ENCODE peak calls at places on chromosomes 11 and 22, in eight cellular contexts. One of them, this sample, is unnamed.
A peak's percentile ranks its signal among the peaks of the same experiment; 100 is the strongest.

GRCh38 chr22:46376908-46377565 is 41.5 kb downstream of the TRMU start:
- DNase-seq in coronary artery: no peak
- DNase-seq in foreskin fibroblast: no peak
- DNase-seq in fibroblast of villous mesenchyme: no peak
- DNase-seq in nephron progenitor cell: no peak
- DNase-seq in right lobe of liver: peak; percentile 77
- DNase-seq in stomach: no peak
- DNase-seq in CD4-positive, alpha-beta T cell: no peak
- DNase-seq in this sample: no peak

GRCh38 chr11:73012121-73012863 is 129.8 kb downstream of the FCHSD2 start:
- DNase-seq in nephron progenitor cell: no peak
- DNase-seq in coronary artery: no peak
- DNase-seq in CD4-positive, alpha-beta T cell: no peak
- DNase-seq in stomach: no peak
- DNase-seq in right lobe of liver: no peak
- DNase-seq in foreskin fibroblast: peak; percentile 43
- DNase-seq in fibroblast of villous mesenchyme: no peak
- DNase-seq in this sample: no peak

GRCh38 chr22:24063986-24064385 is 52.9 kb downstream of the CABIN1 start:
- DNase-seq in CD4-positive, alpha-beta T cell: no peak
- DNase-seq in stomach: no peak
- DNase-seq in right lobe of liver: peak; percentile 23
- DNase-seq in nephron progenitor cell: no peak
- DNase-seq in foreskin fibroblast: no peak
- DNase-seq in fibroblast of villous mesenchyme: no peak
- DNase-seq in coronary artery: peak; percentile 26
- DNase-seq in this sample: no peak

GRCh38 chr22:20105456-20106204 is 10.3 kb upstream of the RANBP1 start:
- DNase-seq in foreskin fibroblast: no peak
- DNase-seq in nephron progenitor cell: no peak
- DNase-seq in coronary artery: no peak
- DNase-seq in right lobe of liver: no peak
- DNase-seq in fibroblast of villous mesenchyme: no peak
- DNase-seq in stomach: no peak
- DNase-seq in CD4-positive, alpha-beta T cell: no peak
- DNase-seq in this sample: no peak

GRCh38 chr11:117378966-117379865 is 51.6 kb downstream of the CEP164 start:
- DNase-seq in foreskin fibroblast: no peak
- DNase-seq in stomach: no peak
- DNase-seq in coronary artery: no peak
- DNase-seq in nephron progenitor cell: no peak
- DNase-seq in CD4-positive, alpha-beta T cell: no peak
- DNase-seq in right lobe of liver: no peak
- DNase-seq in fibroblast of villous mesenchyme: no peak
- DNase-seq in this sample: no peak

GRCh38 chr11:101127348-101127698 is 2.3 kb downstream of the PGR start:
- DNase-seq in fibroblast of villous mesenchyme: peak; percentile 17
- DNase-seq in coronary artery: peak; percentile 73
- DNase-seq in right lobe of liver: peak; percentile 41
- DNase-seq in foreskin fibroblast: peak; percentile 4
- DNase-seq in CD4-positive, alpha-beta T cell: no peak
- DNase-seq in nephron progenitor cell: peak; percentile 58
- DNase-seq in stomach: no peak
- DNase-seq in this sample: no peak

GRCh38 chr11:70828498-70829159 is 423.7 kb downstream of the SHANK2 start:
- DNase-seq in coronary artery: no peak
- DNase-seq in stomach: no peak
- DNase-seq in CD4-positive, alpha-beta T cell: no peak
- DNase-seq in fibroblast of villous mesenchyme: no peak
- DNase-seq in right lobe of liver: no peak
- DNase-seq in foreskin fibroblast: peak; percentile 54
- DNase-seq in nephron progenitor cell: no peak
- DNase-seq in this sample: no peak

GRCh38 chr11:123301696-123302400 is 106.8 kb upstream of the CLMP start:
- DNase-seq in fibroblast of villous mesenchyme: peak; percentile 38
- DNase-seq in foreskin fibroblast: peak; percentile 73
- DNase-seq in nephron progenitor cell: peak; percentile 88
- DNase-seq in stomach: peak; percentile 63
- DNase-seq in coronary artery: no peak
- DNase-seq in right lobe of liver: peak; percentile 57
- DNase-seq in CD4-positive, alpha-beta T cell: peak; percentile 44
- DNase-seq in this sample: peak; percentile 66

GRCh38 chr11:43555811-43556210 is 124.7 kb upstream of the HSD17B12 start:
- DNase-seq in fibroblast of villous mesenchyme: peak; percentile 32
- DNase-seq in nephron progenitor cell: no peak
- DNase-seq in coronary artery: no peak
- DNase-seq in stomach: no peak
- DNase-seq in CD4-positive, alpha-beta T cell: no peak
- DNase-seq in right lobe of liver: peak; percentile 73
- DNase-seq in foreskin fibroblast: peak; percentile 40
- DNase-seq in this sample: no peak

GRCh38 chr11:45087761-45088160 is 58.7 kb upstream of the PRDM11 start:
- DNase-seq in nephron progenitor cell: no peak
- DNase-seq in fibroblast of villous mesenchyme: no peak
- DNase-seq in CD4-positive, alpha-beta T cell: no peak
- DNase-seq in stomach: no peak
- DNase-seq in right lobe of liver: no peak
- DNase-seq in coronary artery: no peak
- DNase-seq in foreskin fibroblast: peak; percentile 47
- DNase-seq in this sample: no peak

GRCh38 chr11:45091563-45092392 is 54.7 kb upstream of the PRDM11 start:
- DNase-seq in CD4-positive, alpha-beta T cell: no peak
- DNase-seq in foreskin fibroblast: no peak
- DNase-seq in nephron progenitor cell: no peak
- DNase-seq in coronary artery: peak; percentile 83
- DNase-seq in stomach: no peak
- DNase-seq in right lobe of liver: peak; percentile 37
- DNase-seq in fibroblast of villous mesenchyme: peak; percentile 18
- DNase-seq in this sample: no peak

GRCh38 chr11:45089251-45089650 is 57.2 kb upstream of the PRDM11 start:
- DNase-seq in coronary artery: peak; percentile 90
- DNase-seq in CD4-positive, alpha-beta T cell: no peak
- DNase-seq in stomach: peak; percentile 33
- DNase-seq in foreskin fibroblast: peak; percentile 94
- DNase-seq in nephron progenitor cell: no peak
- DNase-seq in fibroblast of villous mesenchyme: peak; percentile 89
- DNase-seq in right lobe of liver: peak; percentile 81
- DNase-seq in this sample: no peak

GRCh38 chr11:45090607-45091006 is 55.8 kb upstream of the PRDM11 start:
- DNase-seq in nephron progenitor cell: no peak
- DNase-seq in coronary artery: peak; percentile 41
- DNase-seq in fibroblast of villous mesenchyme: no peak
- DNase-seq in foreskin fibroblast: no peak
- DNase-seq in CD4-positive, alpha-beta T cell: no peak
- DNase-seq in stomach: no peak
- DNase-seq in right lobe of liver: peak; percentile 39
- DNase-seq in this sample: no peak

GRCh38 chr11:45089845-45090499 is 56.5 kb upstream of the PRDM11 start:
- DNase-seq in stomach: no peak
- DNase-seq in coronary artery: peak; percentile 29
- DNase-seq in foreskin fibroblast: peak; percentile 43
- DNase-seq in right lobe of liver: no peak
- DNase-seq in nephron progenitor cell: no peak
- DNase-seq in fibroblast of villous mesenchyme: peak; percentile 38
- DNase-seq in CD4-positive, alpha-beta T cell: no peak
- DNase-seq in this sample: no peak
- TF ChIP-seq CTCF in stomach: no peak
- TF ChIP-seq CTCF in coronary artery: no peak
- TF ChIP-seq CTCF in foreskin fibroblast: peak; percentile 47
- TF ChIP-seq CTCF in right lobe of liver: no peak
- TF ChIP-seq CTCF in nephron progenitor cell: no peak
- TF ChIP-seq CTCF in fibroblast of villous mesenchyme: peak; percentile 17
- TF ChIP-seq CTCF in CD4-positive, alpha-beta T cell: no peak
- TF ChIP-seq CTCF in this sample: no peak

DNA sequence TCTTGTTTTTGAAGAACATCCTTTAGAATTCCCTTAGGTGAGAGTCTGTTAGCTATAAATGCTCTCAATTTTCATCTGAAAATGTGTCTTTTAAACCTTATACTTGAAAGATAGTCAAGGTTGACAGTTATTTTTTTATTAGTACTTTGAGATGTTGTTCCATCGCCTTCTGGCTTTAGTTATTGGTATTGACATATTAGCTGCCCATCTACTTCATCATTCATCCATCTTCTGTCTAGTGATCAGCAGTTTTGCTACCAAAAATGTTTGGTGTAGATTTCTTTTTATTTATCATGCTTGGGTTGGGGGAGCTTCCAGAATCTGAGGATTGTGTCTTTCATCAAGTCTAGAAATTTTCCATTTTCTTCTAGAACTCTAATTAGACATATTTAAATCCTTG is 3.3 kb upstream of the CD6 start:
- DNase-seq in nephron progenitor cell: no peak
- DNase-seq in right lobe of liver: no peak
- DNase-seq in CD4-positive, alpha-beta T cell: no peak
- DNase-seq in fibroblast of villous mesenchyme: no peak
- DNase-seq in stomach: no peak
- DNase-seq in coronary artery: no peak
- DNase-seq in foreskin fibroblast: no peak
- DNase-seq in this sample: no peak
- TF ChIP-seq CTCF in nephron progenitor cell: no peak
- TF ChIP-seq CTCF in right lobe of liver: no peak
- TF ChIP-seq CTCF in CD4-positive, alpha-beta T cell: no peak
- TF ChIP-seq CTCF in fibroblast of villous mesenchyme: no peak
- TF ChIP-seq CTCF in stomach: no peak
- TF ChIP-seq CTCF in coronary artery: no peak
- TF ChIP-seq CTCF in foreskin fibroblast: no peak
- TF ChIP-seq CTCF in this sample: no peak

GRCh38 chr22:37638351-37639069 is 959 bp upstream of the SH3BP1 start:
- DNase-seq in coronary artery: no peak
- DNase-seq in CD4-positive, alpha-beta T cell: no peak
- DNase-seq in stomach: peak; percentile 43
- DNase-seq in nephron progenitor cell: no peak
- DNase-seq in fibroblast of villous mesenchyme: no peak
- DNase-seq in right lobe of liver: peak; percentile 43
- DNase-seq in foreskin fibroblast: no peak
- DNase-seq in this sample: no peak

GRCh38 chr22:37636949-37637273 is 2.6 kb upstream of the SH3BP1 start:
- DNase-seq in stomach: no peak
- DNase-seq in fibroblast of villous mesenchyme: no peak
- DNase-seq in CD4-positive, alpha-beta T cell: no peak
- DNase-seq in foreskin fibroblast: no peak
- DNase-seq in right lobe of liver: no peak
- DNase-seq in nephron progenitor cell: no peak
- DNase-seq in coronary artery: no peak
- DNase-seq in this sample: no peak

GRCh38 chr22:37634505-37635002 is 4.9 kb upstream of the SH3BP1 start:
- DNase-seq in fibroblast of villous mesenchyme: no peak
- DNase-seq in nephron progenitor cell: peak; percentile 22
- DNase-seq in coronary artery: no peak
- DNase-seq in right lobe of liver: no peak
- DNase-seq in CD4-positive, alpha-beta T cell: no peak
- DNase-seq in stomach: no peak
- DNase-seq in foreskin fibroblast: peak; percentile 38
- DNase-seq in this sample: no peak

GRCh38 chr22:37635157-37635556 is 4.3 kb upstream of the SH3BP1 start:
- DNase-seq in CD4-positive, alpha-beta T cell: no peak
- DNase-seq in stomach: no peak
- DNase-seq in right lobe of liver: no peak
- DNase-seq in foreskin fibroblast: no peak
- DNase-seq in nephron progenitor cell: no peak
- DNase-seq in fibroblast of villous mesenchyme: no peak
- DNase-seq in coronary artery: no peak
- DNase-seq in this sample: no peak

DNA sequence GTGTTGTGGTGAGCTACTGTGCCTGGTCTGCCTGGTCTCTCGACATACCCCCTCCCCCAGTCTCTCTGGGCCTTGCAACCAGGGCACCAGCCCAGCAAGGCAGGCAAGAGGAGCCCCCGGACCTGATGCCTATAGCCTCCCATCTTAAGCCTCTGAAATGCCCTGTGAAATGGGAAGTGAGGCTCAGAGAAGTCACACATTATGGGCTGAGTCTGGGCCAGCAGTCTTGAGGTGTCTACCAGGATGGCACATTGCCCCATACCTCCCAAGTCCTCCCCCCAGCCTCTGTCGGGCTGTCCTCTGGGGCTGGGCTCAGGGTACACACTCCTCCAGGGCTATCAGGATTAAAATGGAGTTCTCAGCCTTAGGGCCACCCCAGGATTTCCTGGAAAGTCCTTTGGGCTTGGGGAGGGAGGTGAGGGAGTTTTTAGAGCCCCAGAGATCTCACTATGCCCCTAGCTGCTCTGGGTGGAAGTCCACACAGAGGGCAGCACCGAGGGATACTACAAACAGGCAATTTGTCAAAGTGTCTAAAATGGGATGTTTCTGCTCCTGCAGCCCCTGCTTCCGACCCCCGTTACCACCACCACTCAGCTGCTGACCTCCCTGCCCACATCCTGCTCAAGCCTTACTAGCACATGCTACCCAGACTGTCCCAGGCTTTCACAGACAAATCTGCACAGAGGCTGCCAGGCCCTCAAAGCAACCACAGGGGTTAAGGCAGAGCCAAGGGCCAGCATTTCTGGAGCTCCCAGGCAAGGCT is 3.1 kb upstream of the SH3BP1 start:
- DNase-seq in fibroblast of villous mesenchyme: peak; percentile 95
- DNase-seq in right lobe of liver: no peak
- DNase-seq in stomach: peak; percentile 31
- DNase-seq in coronary artery: no peak
- DNase-seq in nephron progenitor cell: no peak
- DNase-seq in foreskin fibroblast: peak; percentile 87
- DNase-seq in CD4-positive, alpha-beta T cell: no peak
- DNase-seq in this sample: peak; percentile 39
- TF ChIP-seq CTCF in fibroblast of villous mesenchyme: peak; percentile 53
- TF ChIP-seq CTCF in right lobe of liver: no peak
- TF ChIP-seq CTCF in stomach: no peak
- TF ChIP-seq CTCF in coronary artery: no peak
- TF ChIP-seq CTCF in nephron progenitor cell: no peak
- TF ChIP-seq CTCF in foreskin fibroblast: peak; percentile 38
- TF ChIP-seq CTCF in CD4-positive, alpha-beta T cell: no peak
- TF ChIP-seq CTCF in this sample: peak; percentile 42

GRCh38 chr22:17105143-17106129 is 15.7 kb downstream of the TMEM121B start:
- DNase-seq in right lobe of liver: no peak
- DNase-seq in nephron progenitor cell: no peak
- DNase-seq in stomach: no peak
- DNase-seq in coronary artery: peak; percentile 61
- DNase-seq in CD4-positive, alpha-beta T cell: no peak
- DNase-seq in fibroblast of villous mesenchyme: no peak
- DNase-seq in foreskin fibroblast: no peak
- DNase-seq in this sample: no peak

GRCh38 chr22:17104336-17104935 is 16.7 kb downstream of the TMEM121B start:
- DNase-seq in fibroblast of villous mesenchyme: no peak
- DNase-seq in coronary artery: no peak
- DNase-seq in foreskin fibroblast: no peak
- DNase-seq in CD4-positive, alpha-beta T cell: no peak
- DNase-seq in stomach: no peak
- DNase-seq in nephron progenitor cell: no peak
- DNase-seq in right lobe of liver: no peak
- DNase-seq in this sample: no peak

GRCh38 chr22:17106785-17107546 is 14.2 kb downstream of the TMEM121B start:
- DNase-seq in right lobe of liver: no peak
- DNase-seq in nephron progenitor cell: no peak
- DNase-seq in fibroblast of villous mesenchyme: no peak
- DNase-seq in foreskin fibroblast: no peak
- DNase-seq in CD4-positive, alpha-beta T cell: no peak
- DNase-seq in coronary artery: no peak
- DNase-seq in stomach: no peak
- DNase-seq in this sample: no peak

GRCh38 chr22:17107547-17107810 is 13.7 kb downstream of the TMEM121B start:
- DNase-seq in foreskin fibroblast: no peak
- DNase-seq in stomach: no peak
- DNase-seq in nephron progenitor cell: no peak
- DNase-seq in right lobe of liver: no peak
- DNase-seq in CD4-positive, alpha-beta T cell: no peak
- DNase-seq in fibroblast of villous mesenchyme: no peak
- DNase-seq in coronary artery: no peak
- DNase-seq in this sample: no peak

GRCh38 chr22:17106161-17106784 is 14.9 kb downstream of the TMEM121B start:
- DNase-seq in right lobe of liver: no peak
- DNase-seq in stomach: no peak
- DNase-seq in foreskin fibroblast: no peak
- DNase-seq in nephron progenitor cell: no peak
- DNase-seq in CD4-positive, alpha-beta T cell: no peak
- DNase-seq in coronary artery: peak; percentile 67
- DNase-seq in fibroblast of villous mesenchyme: no peak
- DNase-seq in this sample: no peak
- TF ChIP-seq CTCF in right lobe of liver: no peak
- TF ChIP-seq CTCF in stomach: no peak
- TF ChIP-seq CTCF in foreskin fibroblast: no peak
- TF ChIP-seq CTCF in nephron progenitor cell: no peak
- TF ChIP-seq CTCF in CD4-positive, alpha-beta T cell: no peak
- TF ChIP-seq CTCF in coronary artery: no peak
- TF ChIP-seq CTCF in fibroblast of villous mesenchyme: no peak
- TF ChIP-seq CTCF in this sample: no peak